ENCODE peak calls at places on chromosomes 7 and 10, in ten cellular contexts. Q is AG20443; K is RPMI8226; W is GM13976; C is stimulated activated CD4-positive, alpha-beta T cell treated with anti-CD3 and anti-CD28 coated beads, Interleukin-4, amount 100 ng/mL, for 1 hour; M is bronchial epithelial cell; S is heart left ventricle; O is Ammon's horn; U is NCI-H226; E is Right ventricle myocardium superior. I is an unnamed sample.

GRCh38 chr7:145643981-145644380 is 472.6 kb upstream of the CNTNAP2 start:
- DNase-seq in C (no peak), S (no peak), M (no peak), U (no peak), Q (no peak), W (no peak), K (no peak), O (no peak), E (no peak), I (no peak)

GRCh38 chr10:63145782-63146181 is 12.7 kb downstream of the NRBF2 start:
- DNase-seq in K (no peak), O (no peak), S (no peak), U (no peak), C (no peak), Q (peak), E (no peak), M (no peak), W (no peak), I (no peak)

GRCh38 chr10:74901240-74901827 is 74.9 kb downstream of the KAT6B start:
- DNase-seq in K (no peak), S (no peak), Q (no peak), C (no peak), U (no peak), M (no peak), E (no peak), W (peak), O (no peak), I (no peak)

GRCh38 chr10:18216482-18216881 is 76.3 kb downstream of the CACNB2 start:
- DNase-seq in W (no peak), E (no peak), S (no peak), K (peak), C (no peak), M (peak), Q (peak), O (peak), U (no peak), I (peak)

GRCh38 chr7:106462365-106462859 is 177.6 kb upstream of the NAMPT start:
- DNase-seq in O (peak), M (peak), Q (peak), E (no peak), S (no peak), W (peak), K (peak), U (no peak), C (no peak), I (peak)

GRCh38 chr10:6139470-6139869 is 50.6 kb downstream of the RBM17 start:
- DNase-seq in K (no peak), C (no peak), M (no peak), W (no peak), E (no peak), S (no peak), O (no peak), U (no peak), Q (no peak), I (no peak)

GRCh38 chr7:31175672-31176071 is 123.6 kb downstream of the ADCYAP1R1 start:
- DNase-seq in U (no peak), E (no peak), W (no peak), K (no peak), S (no peak), Q (no peak), O (no peak), M (peak), C (no peak), I (peak)

GRCh38 chr10:14500172-14500765 is 169.5 kb upstream of the FRMD4A start:
- DNase-seq in K (no peak), C (no peak), E (no peak), O (no peak), U (no peak), Q (no peak), S (no peak), W (no peak), M (peak), I (no peak)

GRCh38 chr7:110090113-110090820 is 1000.7 kb upstream of the LRRN3 start:
- DNase-seq in U (peak), Q (no peak), C (no peak), O (no peak), S (no peak), M (peak), K (peak), E (no peak), W (peak), I (peak)

GRCh38 chr7:4610768-4611467 is 71.2 kb upstream of the FOXK1 start:
- DNase-seq in O (peak), C (peak), M (peak), K (peak), Q (peak), S (no peak), U (peak), W (peak), E (no peak), I (peak)

GRCh38 chr7:64849250-64849923 is 53.7 kb upstream of the ZNF273 start:
- DNase-seq in S (no peak), W (no peak), U (peak), O (peak), M (peak), C (no peak), Q (peak), E (no peak), K (peak), I (no peak)

GRCh38 chr10:127577376-127577775 is 28.3 kb downstream of the NPS start:
- DNase-seq in W (no peak), E (no peak), K (no peak), C (no peak), Q (no peak), S (no peak), O (no peak), M (peak), U (no peak), I (peak)

GRCh38 chr10:86400705-86401587 is 34.4 kb upstream of the GRID1 start:
- DNase-seq in Q (peak), C (peak), K (peak), O (peak), U (no peak), M (peak), S (peak), W (peak), E (peak), I (no peak)

GRCh38 chr10:26448706-26449435 is 10.7 kb downstream of the APBB1IP start:
- DNase-seq in Q (no peak), S (no peak), E (no peak), U (no peak), O (no peak), C (no peak), K (no peak), W (peak), M (no peak), I (no peak)

GRCh38 chr7:127819975-127820778 is 168.2 kb downstream of the SND1 start:
- DNase-seq in C (no peak), K (no peak), E (no peak), O (no peak), W (peak), U (peak), Q (peak), S (no peak), M (peak), I (no peak)

GRCh38 chr10:119246862-119247549 is 39.6 kb downstream of the GRK5 start:
- DNase-seq in C (no peak), W (no peak), Q (peak), M (peak), K (no peak), O (no peak), E (peak), U (no peak), S (no peak), I (no peak)

GRCh38 chr7:116167177-116167576 is 43.2 kb upstream of the TES start:
- DNase-seq in O (no peak), K (no peak), C (no peak), E (no peak), S (no peak), M (no peak), Q (no peak), W (no peak), U (no peak), I (peak)

GRCh38 chr7:31852438-31852837 is 165.4 kb downstream of the PPP1R17 start:
- DNase-seq in S (no peak), M (no peak), K (no peak), E (no peak), U (no peak), C (no peak), Q (no peak), O (no peak), W (no peak), I (no peak)

GRCh38 chr7:11706666-11707605 is 125.1 kb downstream of the THSD7A start:
- DNase-seq in E (no peak), C (no peak), Q (no peak), M (peak), O (no peak), U (no peak), K (no peak), S (no peak), W (no peak), I (no peak)

GRCh38 chr10:61761825-61762217 is 99.1 kb downstream of the CABCOCO1 start:
- DNase-seq in C (no peak), K (no peak), M (no peak), Q (no peak), E (no peak), U (no peak), S (no peak), W (no peak), O (peak), I (peak)

GRCh38 chr7:50466815-50467569 is 16.8 kb upstream of the FIGNL1 start:
- DNase-seq in K (no peak), E (no peak), M (no peak), Q (no peak), C (no peak), O (no peak), S (no peak), U (no peak), W (no peak), I (no peak)

GRCh38 chr7:157702311-157703023 is 365.7 kb downstream of the DNAJB6 start:
- DNase-seq in C (no peak), M (no peak), S (no peak), E (no peak), Q (no peak), U (no peak), K (peak), O (no peak), W (no peak), I (no peak)

GRCh38 chr10:78566216-78567135 is 502.3 kb upstream of the ZMIZ1 start:
- DNase-seq in K (no peak), M (no peak), O (no peak), C (no peak), Q (peak), W (no peak), E (no peak), S (no peak), U (no peak), I (no peak)

GRCh38 chr7:47587389-47587788 is 5.5 kb upstream of the TNS3 start:
- DNase-seq in W (no peak), Q (peak), C (no peak), M (no peak), U (peak), K (peak), S (no peak), O (no peak), E (peak), I (no peak)

GRCh38 chr10:6136215-6137201 is 47.7 kb downstream of the RBM17 start:
- DNase-seq in C (peak), M (peak), S (no peak), W (peak), K (no peak), E (no peak), O (no peak), Q (peak), U (peak), I (peak)

GRCh38 chr10:130875116-130875515 is 436.4 kb downstream of the TCERG1L start:
- DNase-seq in M (no peak), W (no peak), Q (no peak), U (no peak), O (no peak), K (no peak), E (no peak), S (no peak), C (no peak), I (no peak)

GRCh38 chr10:7667262-7668141 is 736 bp upstream of the ITIH5 start:
- DNase-seq in S (no peak), E (no peak), O (no peak), U (no peak), C (peak), W (peak), K (no peak), M (no peak), Q (no peak), I (no peak)

GRCh38 chr10:16441106-16441850 is 4.5 kb downstream of the PTER start:
- DNase-seq in U (peak), S (no peak), K (no peak), E (no peak), Q (no peak), W (no peak), M (peak), O (no peak), C (no peak), I (no peak)

GRCh38 chr7:24472093-24472492 is 101.2 kb upstream of the PALS2 start:
- DNase-seq in M (peak), S (no peak), U (no peak), E (no peak), Q (no peak), O (no peak), W (no peak), K (no peak), C (no peak), I (no peak)

GRCh38 chr10:133324857-133325260 is 11.8 kb downstream of the CALY start:
- DNase-seq in S (no peak), O (no peak), C (no peak), M (no peak), W (no peak), K (no peak), E (no peak), U (no peak), Q (no peak), I (no peak)

GRCh38 chr7:95578299-95578855 is 17.9 kb downstream of the PDK4 start:
- DNase-seq in K (peak), U (no peak), C (no peak), Q (no peak), S (no peak), M (peak), E (no peak), O (no peak), W (no peak), I (peak)